ENCODE peak calls at places on chromosomes 3 and 15, in five cellular contexts. Z is GM23338, M is ovary, D is right lobe of liver, V is AG04450. C is an unnamed sample.
A peak's percentile ranks its signal among the peaks of the same experiment; 100 is the strongest.

GRCh38 chr15:35626531-35626930 is 80.6 kb upstream of the DPH6 start:
- DNase-seq in Z (no peak), M (no peak), D (no peak), V (no peak), C (no peak)

GRCh38 chr3:33915796-33916589 is 117.6 kb downstream of the PDCD6IP start:
- DNase-seq in Z (peak; percentile 47), M (no peak), D (no peak), V (no peak), C (peak; percentile 57)

GRCh38 chr3:53705774-53706173 is 140.4 kb downstream of the CHDH start:
- DNase-seq in Z (no peak), M (no peak), D (no peak), V (no peak), C (peak; percentile 43)

GRCh38 chr3:133962879-133963278 is 66.8 kb downstream of the SLCO2A1 start:
- DNase-seq in Z (no peak), M (peak; percentile 12), D (no peak), V (no peak), C (no peak)

GRCh38 chr15:96992817-96993216 is 662.3 kb downstream of the NR2F2 start:
- DNase-seq in Z (no peak), M (no peak), D (no peak), V (no peak), C (no peak)

GRCh38 chr3:156150434-156151066 is 30.2 kb downstream of the KCNAB1 start:
- DNase-seq in Z (peak; percentile 80), M (no peak), D (no peak), V (peak; percentile 23), C (peak; percentile 76)

GRCh38 chr3:171813897-171814460 is 3.7 kb upstream of the PLD1 start:
- DNase-seq in Z (no peak), M (no peak), D (no peak), V (no peak), C (no peak)

GRCh38 chr3:183122257-183122932 is 23.1 kb upstream of the MCCC1 start:
- DNase-seq in Z (peak; percentile 73), M (no peak), D (no peak), V (no peak), C (peak; percentile 60)

GRCh38 chr3:21486381-21486935 is 264.6 kb downstream of the ZNF385D start:
- DNase-seq in Z (no peak), M (no peak), D (no peak), V (no peak), C (no peak)

GRCh38 chr3:126752303-126753190 is 48.5 kb downstream of the CHCHD6 start:
- DNase-seq in Z (peak; percentile 94), M (peak; percentile 87), D (peak; percentile 73), V (peak; percentile 57), C (peak; percentile 98)

GRCh38 chr3:144003051-144003450 is 31.4 kb downstream of the DIPK2A start:
- DNase-seq in Z (no peak), M (no peak), D (no peak), V (no peak), C (no peak)

GRCh38 chr3:196219194-196219969 is 3.0 kb downstream of the SLC51A start:
- DNase-seq in Z (peak; percentile 39), M (peak; percentile 85), D (peak; percentile 52), V (peak; percentile 63), C (peak; percentile 69)

GRCh38 chr3:3800685-3801509 is 1.7 kb downstream of the LRRN1 start:
- DNase-seq in Z (peak; percentile 60), M (peak; percentile 56), D (peak; percentile 50), V (no peak), C (peak; percentile 70)

GRCh38 chr3:3798641-3799113 is 554 bp upstream of the LRRN1 start:
- DNase-seq in Z (peak; percentile 86), M (peak; percentile 52), D (peak; percentile 18), V (no peak), C (peak; percentile 83)

GRCh38 chr3:3801510-3801841 is 2.2 kb downstream of the LRRN1 start:
- DNase-seq in Z (peak; percentile 91), M (no peak), D (no peak), V (no peak), C (peak; percentile 63)

GRCh38 chr3:3799173-3800075 is at the start of gene LRRN1:
- DNase-seq in Z (peak; percentile 96), M (peak; percentile 83), D (peak; percentile 67), V (no peak), C (peak; percentile 96)

GRCh38 chr3:3800076-3800448 is 831 bp downstream of the LRRN1 start:
- DNase-seq in Z (peak; percentile 22), M (peak; percentile 52), D (peak; percentile 36), V (no peak), C (peak; percentile 76)
- H3K27me3 ChIP-seq in Z (peaks cover 17% of the 10 kb centered on the region), M (no peaks in the 10 kb centered on the region), D (peaks cover 6% of the 10 kb centered on the region), V (no peaks in the 10 kb centered on the region), C (no peaks in the 10 kb centered on the region)

GRCh38 chr3:188052229-188052965 is 101.6 kb upstream of the LPP start:
- DNase-seq in Z (peak; percentile 76), M (peak; percentile 94), D (no peak), V (no peak), C (peak; percentile 88)
- TF ChIP-seq CTCF in Z (peak; percentile 71), M (peak; percentile 85), D (peak; percentile 35), V (peak; percentile 35), C (peak; percentile 65)

GRCh38 chr3:113241292-113242033 is 30.1 kb downstream of the BOC start:
- DNase-seq in Z (peak; percentile 83), M (peak; percentile 46), D (no peak), V (no peak), C (peak; percentile 90)
- H3K4me3 ChIP-seq in Z (no peak overlapping the region), M (peak overlapping the region; percentile 4), D (no peak overlapping the region), V (no peak overlapping the region), C (peak overlapping the region; percentile 33)

GRCh38 chr15:89414571-89414970 is 79.9 kb upstream of the POLG start:
- DNase-seq in Z (no peak), M (no peak), D (no peak), V (no peak), C (no peak)
- H3K27me3 ChIP-seq in Z (peaks cover 98% of the 10 kb centered on the region), M (no peaks in the 10 kb centered on the region), D (peaks cover 22% of the 10 kb centered on the region), V (peaks cover 82% of the 10 kb centered on the region), C (peaks cover 99% of the 10 kb centered on the region)

GRCh38 chr15:78914027-78914764 is 30.6 kb downstream of the CTSH start:
- DNase-seq in Z (peak; percentile 70), M (peak; percentile 85), D (no peak), V (no peak), C (peak; percentile 74)
- TF ChIP-seq CTCF in Z (peak; percentile 66), M (peak; percentile 35), D (peak; percentile 43), V (peak; percentile 49), C (peak; percentile 71)

DNA sequence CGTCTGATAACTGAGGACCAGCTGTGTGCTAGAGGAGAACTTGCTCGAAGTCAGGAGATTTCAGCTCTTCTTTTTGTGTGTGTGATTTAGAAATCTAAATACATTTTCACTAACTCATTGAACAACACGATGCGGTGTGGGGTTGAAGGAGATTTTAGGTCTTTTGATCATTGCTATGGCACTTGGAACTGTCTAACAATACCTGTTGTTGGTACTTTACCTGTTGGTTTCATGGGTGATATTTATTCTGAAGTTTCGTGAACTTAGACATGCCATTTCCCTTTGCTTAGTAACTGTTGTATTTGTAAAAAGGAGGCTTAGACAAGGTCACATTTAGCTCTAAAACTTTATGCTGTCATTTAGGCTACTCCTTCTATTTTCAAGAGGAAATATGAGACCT is 99.9 kb downstream of the ITPR1 start:
- DNase-seq in Z (no peak), M (no peak), D (no peak), V (no peak), C (no peak)
- H3K4me3 ChIP-seq in Z (no peak overlapping the region), M (no peak overlapping the region), D (no peak overlapping the region), V (no peak overlapping the region), C (no peak overlapping the region)

DNA sequence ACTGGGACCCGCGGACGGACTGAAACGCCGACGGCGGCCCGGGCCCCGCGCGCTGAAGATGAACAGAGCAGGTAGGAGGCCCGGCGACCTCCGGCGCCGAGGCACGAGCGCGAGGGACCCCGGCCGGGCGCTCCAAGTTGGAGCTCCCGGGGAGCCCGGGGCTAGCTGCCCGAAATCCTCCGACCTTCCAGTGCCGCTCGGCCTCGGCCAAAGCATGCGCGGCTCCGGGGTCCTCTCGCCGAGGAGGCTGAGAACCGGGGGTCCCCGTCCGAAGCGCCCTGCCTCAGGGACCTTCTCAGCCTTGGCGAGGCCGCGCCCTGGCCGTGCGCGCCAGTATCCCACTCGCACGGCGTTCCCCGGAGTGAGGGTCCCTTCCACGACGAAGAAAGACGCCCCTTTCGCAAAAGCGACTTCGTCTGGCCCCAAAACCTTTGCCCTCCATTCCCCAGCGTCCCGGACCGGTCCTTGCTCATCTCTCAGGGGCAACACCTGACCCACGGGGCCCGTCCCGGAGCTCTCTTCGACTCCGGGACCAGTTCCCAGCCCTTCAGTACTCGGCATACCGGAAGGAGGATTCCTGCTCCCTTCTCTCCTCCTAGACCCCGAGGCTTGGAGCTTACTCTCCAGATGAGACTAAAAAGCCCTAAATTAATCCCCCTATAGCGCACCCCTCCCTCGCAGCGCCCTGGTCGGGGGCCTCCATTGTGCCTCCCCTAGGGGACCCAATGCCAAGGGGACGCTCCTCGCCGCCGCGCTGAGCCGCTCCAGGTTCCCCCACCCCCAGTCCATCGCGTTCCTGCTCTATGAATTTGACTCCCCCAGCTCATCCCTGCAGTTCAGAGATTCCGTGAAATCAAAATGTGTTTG is 7.7 kb upstream of the FGD5 start:
- DNase-seq in Z (peak; percentile 73), M (peak; percentile 56), D (no peak), V (no peak), C (peak; percentile 77)
- H3K27me3 ChIP-seq in Z (peaks cover 48% of the 10 kb centered on the region), M (no peaks in the 10 kb centered on the region), D (peaks cover 7% of the 10 kb centered on the region), V (peaks cover 34% of the 10 kb centered on the region), C (peaks cover 62% of the 10 kb centered on the region)

DNA sequence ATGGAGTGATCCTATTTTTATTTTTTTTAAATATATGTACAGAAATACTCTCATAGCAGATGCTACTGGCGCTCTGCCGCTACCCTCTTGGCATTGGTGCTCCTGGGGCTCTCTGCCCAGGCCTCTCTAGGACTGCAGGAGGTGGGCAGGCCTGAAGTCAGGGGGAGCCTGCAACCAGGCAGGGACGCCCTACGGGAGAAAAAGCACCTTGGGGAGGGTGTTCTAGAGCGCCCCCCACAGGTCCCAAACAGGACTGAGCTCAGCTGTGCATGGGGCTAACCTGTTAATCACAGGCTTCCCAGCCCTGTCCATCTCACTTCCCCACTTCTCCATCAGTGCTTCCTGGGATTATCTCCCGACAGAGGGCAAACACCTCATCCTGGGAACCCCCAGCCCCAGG is 192.5 kb downstream of the SHQ1 start:
- DNase-seq in Z (peak; percentile 65), M (no peak), D (no peak), V (no peak), C (peak; percentile 66)
- TF ChIP-seq CTCF in Z (peak; percentile 78), M (no peak), D (no peak), V (no peak), C (peak; percentile 76)